ENCODE peak calls at places on chromosomes 3 and 15, in six cellular contexts. One of them, this sample, is unnamed.

GRCh38 chr15:101162701-101163483 is 89.0 kb downstream of the CHSY1 start:
- DNase-seq in GM12865: no peak
- DNase-seq in thyroid gland: no peak
- DNase-seq in OCI-M1: no peak
- DNase-seq in GM04503: no peak
- DNase-seq in LoVo: no peak
- DNase-seq in this sample: no peak

GRCh38 chr15:85036716-85037115 is 55.1 kb downstream of the PDE8A start:
- DNase-seq in GM12865: no peak
- DNase-seq in thyroid gland: no peak
- DNase-seq in OCI-M1: no peak
- DNase-seq in GM04503: no peak
- DNase-seq in LoVo: no peak
- DNase-seq in this sample: no peak

GRCh38 chr3:71101014-71101413 is 482.5 kb downstream of the FOXP1 start:
- DNase-seq in GM12865: no peak
- DNase-seq in thyroid gland: no peak
- DNase-seq in OCI-M1: no peak
- DNase-seq in GM04503: no peak
- DNase-seq in LoVo: peak; percentile 25
- DNase-seq in this sample: no peak

GRCh38 chr3:72887723-72888545 is at the start of gene GXYLT2:
- DNase-seq in GM12865: peak; percentile 50
- DNase-seq in thyroid gland: peak; percentile 78
- DNase-seq in OCI-M1: peak; percentile 62
- DNase-seq in GM04503: no peak
- DNase-seq in LoVo: peak; percentile 70
- DNase-seq in this sample: peak; percentile 33

GRCh38 chr15:42704492-42704926 is 32.4 kb downstream of the CDAN1 start:
- DNase-seq in GM12865: peak; percentile 80
- DNase-seq in thyroid gland: peak; percentile 76
- DNase-seq in OCI-M1: peak; percentile 80
- DNase-seq in GM04503: no peak
- DNase-seq in LoVo: peak; percentile 78
- DNase-seq in this sample: peak; percentile 37

GRCh38 chr15:29937956-29938355 is 115.7 kb upstream of the TJP1 start:
- DNase-seq in GM12865: no peak
- DNase-seq in thyroid gland: no peak
- DNase-seq in OCI-M1: no peak
- DNase-seq in GM04503: no peak
- DNase-seq in LoVo: no peak
- DNase-seq in this sample: no peak

GRCh38 chr3:107643038-107643883 is 120.5 kb downstream of the BBX start:
- DNase-seq in GM12865: peak; percentile 43
- DNase-seq in thyroid gland: no peak
- DNase-seq in OCI-M1: peak; percentile 47
- DNase-seq in GM04503: no peak
- DNase-seq in LoVo: no peak
- DNase-seq in this sample: peak; percentile 31

GRCh38 chr3:55156851-55157650 is 229.2 kb upstream of the LRTM1 start:
- DNase-seq in GM12865: no peak
- DNase-seq in thyroid gland: no peak
- DNase-seq in OCI-M1: no peak
- DNase-seq in GM04503: no peak
- DNase-seq in LoVo: no peak
- DNase-seq in this sample: no peak

GRCh38 chr3:120780977-120781376 is 38.4 kb downstream of the GTF2E1 start:
- DNase-seq in GM12865: peak; percentile 90
- DNase-seq in thyroid gland: no peak
- DNase-seq in OCI-M1: no peak
- DNase-seq in GM04503: no peak
- DNase-seq in LoVo: no peak
- DNase-seq in this sample: peak; percentile 96

GRCh38 chr3:186200746-186201145 is 91.9 kb upstream of the ETV5 start:
- DNase-seq in GM12865: no peak
- DNase-seq in thyroid gland: no peak
- DNase-seq in OCI-M1: no peak
- DNase-seq in GM04503: no peak
- DNase-seq in LoVo: no peak
- DNase-seq in this sample: no peak

GRCh38 chr3:50170689-50171088 is 15.6 kb downstream of the SEMA3F start:
- DNase-seq in GM12865: no peak
- DNase-seq in thyroid gland: no peak
- DNase-seq in OCI-M1: peak; percentile 4
- DNase-seq in GM04503: no peak
- DNase-seq in LoVo: no peak
- DNase-seq in this sample: peak; percentile 8

GRCh38 chr3:161475905-161476304 is 20.7 kb upstream of the OTOL1 start:
- DNase-seq in GM12865: no peak
- DNase-seq in thyroid gland: no peak
- DNase-seq in OCI-M1: no peak
- DNase-seq in GM04503: no peak
- DNase-seq in LoVo: peak; percentile 24
- DNase-seq in this sample: no peak

GRCh38 chr3:77203876-77204275 is 164.0 kb downstream of the ROBO2 start:
- DNase-seq in GM12865: no peak
- DNase-seq in thyroid gland: no peak
- DNase-seq in OCI-M1: peak; percentile 65
- DNase-seq in GM04503: no peak
- DNase-seq in LoVo: no peak
- DNase-seq in this sample: no peak

GRCh38 chr3:97821413-97821809 is 400 bp upstream of the CRYBG3 start:
- DNase-seq in GM12865: no peak
- DNase-seq in thyroid gland: peak; percentile 66
- DNase-seq in OCI-M1: peak; percentile 86
- DNase-seq in GM04503: no peak
- DNase-seq in LoVo: no peak
- DNase-seq in this sample: peak; percentile 56

GRCh38 chr3:44511238-44511567 is 33.7 kb upstream of the ZNF445 start:
- DNase-seq in GM12865: no peak
- DNase-seq in thyroid gland: peak; percentile 3
- DNase-seq in OCI-M1: no peak
- DNase-seq in GM04503: no peak
- DNase-seq in LoVo: no peak
- DNase-seq in this sample: no peak

GRCh38 chr3:24341668-24342067 is 153.0 kb downstream of the THRB start:
- DNase-seq in GM12865: no peak
- DNase-seq in thyroid gland: no peak
- DNase-seq in OCI-M1: peak; percentile 86
- DNase-seq in GM04503: no peak
- DNase-seq in LoVo: no peak
- DNase-seq in this sample: no peak

GRCh38 chr15:65054333-65055200 is 9.4 kb downstream of the SLC51B start:
- DNase-seq in GM12865: peak; percentile 74
- DNase-seq in thyroid gland: peak; percentile 82
- DNase-seq in OCI-M1: peak; percentile 72
- DNase-seq in GM04503: no peak
- DNase-seq in LoVo: peak; percentile 75
- DNase-seq in this sample: peak; percentile 61

GRCh38 chr3:126567696-126568438 is 9.1 kb upstream of the C3orf22 start:
- DNase-seq in GM12865: no peak
- DNase-seq in thyroid gland: no peak
- DNase-seq in OCI-M1: no peak
- DNase-seq in GM04503: no peak
- DNase-seq in LoVo: no peak
- DNase-seq in this sample: no peak

GRCh38 chr3:118587037-118587741 is 447.5 kb downstream of the IGSF11 start:
- DNase-seq in GM12865: no peak
- DNase-seq in thyroid gland: no peak
- DNase-seq in OCI-M1: no peak
- DNase-seq in GM04503: no peak
- DNase-seq in LoVo: no peak
- DNase-seq in this sample: no peak

GRCh38 chr3:45104715-45105711 is 41.2 kb downstream of the CDCP1 start:
- DNase-seq in GM12865: no peak
- DNase-seq in thyroid gland: no peak
- DNase-seq in OCI-M1: peak; percentile 35
- DNase-seq in GM04503: no peak
- DNase-seq in LoVo: no peak
- DNase-seq in this sample: peak; percentile 44

GRCh38 chr3:65406470-65406869 is 632.2 kb downstream of the MAGI1 start:
- DNase-seq in GM12865: no peak
- DNase-seq in thyroid gland: no peak
- DNase-seq in OCI-M1: peak; percentile 19
- DNase-seq in GM04503: peak; percentile 27
- DNase-seq in LoVo: no peak
- DNase-seq in this sample: peak; percentile 8

GRCh38 chr3:117118604-117119003 is 409.0 kb downstream of the TUSC7 start:
- DNase-seq in GM12865: no peak
- DNase-seq in thyroid gland: no peak
- DNase-seq in OCI-M1: no peak
- DNase-seq in GM04503: no peak
- DNase-seq in LoVo: no peak
- DNase-seq in this sample: no peak

GRCh38 chr3:109071349-109072142 is 46.4 kb downstream of the MORC1 start:
- DNase-seq in GM12865: peak; percentile 31
- DNase-seq in thyroid gland: no peak
- DNase-seq in OCI-M1: peak; percentile 86
- DNase-seq in GM04503: no peak
- DNase-seq in LoVo: no peak
- DNase-seq in this sample: peak; percentile 79

GRCh38 chr3:167740961-167741587 is 5.6 kb downstream of the SERPINI1 start:
- DNase-seq in GM12865: peak; percentile 57
- DNase-seq in thyroid gland: peak; percentile 10
- DNase-seq in OCI-M1: peak; percentile 75
- DNase-seq in GM04503: no peak
- DNase-seq in LoVo: peak; percentile 12
- DNase-seq in this sample: peak; percentile 52

GRCh38 chr3:133578548-133579191 is 5.2 kb downstream of the CDV3 start:
- DNase-seq in GM12865: no peak
- DNase-seq in thyroid gland: no peak
- DNase-seq in OCI-M1: no peak
- DNase-seq in GM04503: no peak
- DNase-seq in LoVo: peak; percentile 37
- DNase-seq in this sample: no peak

GRCh38 chr3:60757724-60758123 is 493.5 kb downstream of the FHIT start:
- DNase-seq in GM12865: no peak
- DNase-seq in thyroid gland: no peak
- DNase-seq in OCI-M1: no peak
- DNase-seq in GM04503: no peak
- DNase-seq in LoVo: no peak
- DNase-seq in this sample: no peak

GRCh38 chr15:85673326-85673725 is 121.4 kb downstream of the KLHL25 start:
- DNase-seq in GM12865: no peak
- DNase-seq in thyroid gland: no peak
- DNase-seq in OCI-M1: no peak
- DNase-seq in GM04503: no peak
- DNase-seq in LoVo: no peak
- DNase-seq in this sample: no peak

GRCh38 chr3:107421170-107421792 is 44.0 kb downstream of the CCDC54 start:
- DNase-seq in GM12865: peak; percentile 71
- DNase-seq in thyroid gland: peak; percentile 29
- DNase-seq in OCI-M1: peak; percentile 90
- DNase-seq in GM04503: no peak
- DNase-seq in LoVo: peak; percentile 72
- DNase-seq in this sample: peak; percentile 34

GRCh38 chr3:64548200-64548889 is 139.5 kb downstream of the ADAMTS9 start:
- DNase-seq in GM12865: no peak
- DNase-seq in thyroid gland: no peak
- DNase-seq in OCI-M1: no peak
- DNase-seq in GM04503: peak; percentile 12
- DNase-seq in LoVo: no peak
- DNase-seq in this sample: no peak

GRCh38 chr3:23002846-23003800 is 200.0 kb upstream of the UBE2E2 start:
- DNase-seq in GM12865: no peak
- DNase-seq in thyroid gland: no peak
- DNase-seq in OCI-M1: no peak
- DNase-seq in GM04503: no peak
- DNase-seq in LoVo: no peak
- DNase-seq in this sample: no peak

GRCh38 chr15:90364251-90364650 is 12.2 kb downstream of the ZNF774 start:
- DNase-seq in GM12865: no peak
- DNase-seq in thyroid gland: no peak
- DNase-seq in OCI-M1: no peak
- DNase-seq in GM04503: no peak
- DNase-seq in LoVo: no peak
- DNase-seq in this sample: no peak

GRCh38 chr15:71779073-71779797 is 31.1 kb upstream of the NR2E3 start:
- DNase-seq in GM12865: no peak
- DNase-seq in thyroid gland: peak; percentile 22
- DNase-seq in OCI-M1: no peak
- DNase-seq in GM04503: no peak
- DNase-seq in LoVo: no peak
- DNase-seq in this sample: no peak

GRCh38 chr3:15535757-15536156 is 14.3 kb upstream of the COLQ start:
- DNase-seq in GM12865: no peak
- DNase-seq in thyroid gland: no peak
- DNase-seq in OCI-M1: no peak
- DNase-seq in GM04503: no peak
- DNase-seq in LoVo: no peak
- DNase-seq in this sample: no peak

GRCh38 chr15:58477228-58477627 is 45.4 kb downstream of the LIPC start:
- DNase-seq in GM12865: no peak
- DNase-seq in thyroid gland: no peak
- DNase-seq in OCI-M1: peak; percentile 27
- DNase-seq in GM04503: no peak
- DNase-seq in LoVo: no peak
- DNase-seq in this sample: peak; percentile 79

This sample was measured in MV-4-11.